ENCODE peak calls at places on chromosomes 1 and 21, in ten cellular contexts. F is stomach, G is gastrocnemius medialis, B is transverse colon, L is tibial nerve, V is Peyer's patch, N is uterus, T is breast epithelium, C is sigmoid colon, A is HCT116. S is an unnamed sample.

GRCh38 chr1:5892370-5892769 is 99.9 kb downstream of the NPHP4 start:
- DNase-seq in G (no peak), T (no peak), F (no peak), V (no peak), B (no peak), C (no peak), N (no peak), L (no peak), A (no peak), S (no peak)

GRCh38 chr1:165397945-165398344 is 41.4 kb upstream of the LMX1A start:
- DNase-seq in T (no peak), C (no peak), F (peak; percentile 50), A (no peak), N (no peak), B (no peak), L (peak; percentile 38), G (no peak), V (no peak), S (peak; percentile 57)

GRCh38 chr1:226982451-226983177 is 42.5 kb downstream of the COQ8A start:
- DNase-seq in G (peak; percentile 32), L (no peak), N (no peak), B (no peak), F (no peak), T (peak; percentile 15), A (no peak), V (no peak), C (peak; percentile 63), S (no peak)

GRCh38 chr1:51829058-51829457 is 49.5 kb downstream of the NRDC start:
- DNase-seq in L (no peak), V (no peak), N (no peak), C (no peak), G (no peak), T (no peak), F (no peak), B (no peak), A (no peak), S (no peak)

GRCh38 chr1:92877081-92877711 is 45.4 kb downstream of the RPL5 start:
- DNase-seq in B (no peak), A (no peak), V (no peak), C (no peak), T (no peak), L (no peak), G (no peak), F (no peak), N (no peak), S (no peak)

GRCh38 chr1:119743776-119744597 is 24.7 kb downstream of the HMGCS2 start:
- DNase-seq in G (no peak), T (peak; percentile 46), L (peak; percentile 46), F (peak; percentile 73), C (peak; percentile 81), B (peak; percentile 73), A (peak; percentile 44), V (peak; percentile 66), N (peak; percentile 47), S (peak; percentile 67)

GRCh38 chr1:223035724-223036478 is 107.1 kb downstream of the TLR5 start:
- DNase-seq in G (no peak), V (no peak), B (no peak), N (no peak), T (no peak), F (no peak), A (no peak), C (no peak), L (no peak), S (peak; percentile 31)

GRCh38 chr1:34266127-34266951 is 89.6 kb downstream of the C1orf94 start:
- DNase-seq in F (no peak), A (no peak), L (no peak), B (no peak), C (no peak), G (no peak), V (no peak), T (no peak), N (no peak), S (no peak)

GRCh38 chr1:35674111-35674510 is 32.8 kb upstream of the PSMB2 start:
- DNase-seq in G (no peak), V (no peak), N (no peak), A (no peak), L (no peak), B (no peak), F (no peak), C (no peak), T (no peak), S (no peak)

GRCh38 chr1:219271914-219272545 is 98.4 kb downstream of the LYPLAL1 start:
- DNase-seq in N (no peak), F (no peak), L (no peak), B (no peak), A (no peak), C (no peak), G (no peak), T (no peak), V (no peak), S (no peak)

GRCh38 chr1:101371259-101371658 is 134.4 kb downstream of the S1PR1 start:
- DNase-seq in N (no peak), F (no peak), A (peak; percentile 27), T (no peak), L (no peak), G (no peak), B (no peak), C (no peak), V (no peak), S (no peak)

GRCh38 chr21:45538381-45539045 is 3.7 kb downstream of the SLC19A1 start:
- DNase-seq in L (no peak), C (peak; percentile 62), A (no peak), G (peak; percentile 7), V (peak; percentile 43), T (no peak), N (peak; percentile 11), F (peak; percentile 20), B (peak; percentile 7), S (peak; percentile 10)

GRCh38 chr1:226764533-226764932 is 25.5 kb upstream of the ITPKB start:
- DNase-seq in A (no peak), C (no peak), N (no peak), V (no peak), F (no peak), G (no peak), T (no peak), L (no peak), B (no peak), S (no peak)

GRCh38 chr1:10936998-10937901 is 75.2 kb upstream of the TARDBP start:
- DNase-seq in G (no peak), N (no peak), V (no peak), T (no peak), C (no peak), A (no peak), B (no peak), F (peak; percentile 79), L (no peak), S (no peak)

GRCh38 chr1:209926045-209926444 is 12.0 kb upstream of the SYT14 start:
- DNase-seq in C (no peak), F (no peak), G (no peak), T (no peak), B (no peak), A (no peak), L (no peak), N (no peak), V (no peak), S (no peak)

DNA sequence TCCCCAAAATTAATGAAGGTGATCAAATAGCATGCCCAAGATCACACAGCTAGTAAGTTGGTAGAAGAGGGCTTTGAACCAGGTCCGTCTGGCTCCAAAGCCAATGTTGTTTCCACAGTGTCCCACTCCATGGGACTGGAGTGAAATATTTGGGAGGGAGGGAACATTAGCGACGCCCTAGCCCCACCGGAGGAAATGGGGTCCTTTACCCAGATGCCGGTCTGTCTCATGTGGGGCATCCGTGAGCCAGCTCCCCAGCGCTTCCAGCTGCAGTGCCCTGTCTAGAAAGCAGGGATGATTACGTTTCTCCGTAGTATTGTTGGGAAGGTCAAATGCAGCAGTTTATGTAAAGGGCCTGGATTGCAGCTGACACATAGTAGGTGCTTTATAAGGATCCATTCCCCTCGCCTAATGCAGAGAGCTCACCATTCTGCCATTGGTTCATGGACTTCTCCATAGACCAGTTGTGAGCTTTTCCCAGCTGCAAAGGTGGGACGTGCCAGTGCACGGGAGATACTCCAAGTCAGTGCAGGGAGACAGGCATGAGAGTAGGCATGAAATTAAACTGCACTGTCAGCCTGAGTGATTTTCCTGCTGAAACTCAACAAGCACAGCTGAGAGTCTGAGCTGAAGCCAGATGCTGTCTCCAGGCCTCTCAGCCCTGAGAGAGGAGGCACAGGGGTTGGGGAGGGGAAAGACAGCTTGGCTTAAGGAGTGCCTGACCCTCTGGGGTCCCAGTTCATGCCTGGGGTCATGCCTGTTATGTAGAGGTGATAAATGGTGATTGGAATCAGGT is 24.7 kb downstream of the QSOX1 start:
- DNase-seq in G (no peak), F (no peak), C (peak; percentile 50), L (no peak), V (peak; percentile 20), B (no peak), T (no peak), A (no peak), N (no peak), S (no peak)
- TF ChIP-seq CTCF in G (no peak), F (peak; percentile 20), C (no peak), L (no peak), V (no peak), B (no peak), T (no peak), A (no peak), N (no peak), S (no peak)

GRCh38 chr1:224727351-224727750 is 111.2 kb downstream of the CNIH3 start:
- DNase-seq in B (no peak), F (no peak), A (no peak), V (no peak), L (no peak), T (no peak), N (no peak), C (no peak), G (no peak), S (no peak)
- H3K27ac ChIP-seq in B (no peak overlapping the region), F (no peak overlapping the region), A (no peak overlapping the region), V (no peak overlapping the region), L (no peak overlapping the region), T (peak overlapping the region; percentile 61), N (peak overlapping the region; percentile 44), C (no peak overlapping the region), G (no peak overlapping the region), S (no peak overlapping the region)

GRCh38 chr1:168728452-168729404 is at the start of gene DPT:
- DNase-seq in C (peak; percentile 87), B (no peak), F (no peak), V (no peak), N (peak; percentile 69), T (no peak), A (no peak), L (peak; percentile 68), G (peak; percentile 41), S (no peak)
- TF ChIP-seq POLR2A in C (no peak), B (no peak), F (no peak), V (no peak), N (no peak), T (no peak), A (no peak), L (no peak), G (no peak), S (no peak)

GRCh38 chr1:200550367-200550766 is 70.2 kb downstream of the KIF14 start:
- DNase-seq in F (no peak), G (no peak), N (no peak), C (no peak), V (no peak), A (no peak), B (no peak), L (no peak), T (no peak), S (no peak)

GRCh38 chr1:200558866-200559459 is 61.6 kb downstream of the KIF14 start:
- DNase-seq in F (no peak), N (no peak), A (peak; percentile 51), T (no peak), V (no peak), G (no peak), C (no peak), B (no peak), L (peak; percentile 29), S (no peak)

GRCh38 chr1:200561856-200562214 is 58.7 kb downstream of the KIF14 start:
- DNase-seq in C (no peak), L (no peak), G (no peak), B (no peak), T (no peak), A (no peak), F (no peak), V (no peak), N (no peak), S (no peak)

GRCh38 chr1:200556005-200556404 is 64.5 kb downstream of the KIF14 start:
- DNase-seq in G (no peak), F (no peak), V (no peak), T (no peak), C (no peak), N (no peak), B (no peak), A (no peak), L (no peak), S (no peak)
- TF ChIP-seq CTCF in G (no peak), F (no peak), V (no peak), T (no peak), C (no peak), N (no peak), B (no peak), A (no peak), L (no peak), S (no peak)